ENCODE peak calls at places on chromosomes 11 and 22, in ten cellular contexts. One of them, this sample, is unnamed.

GRCh38 chr22:30763815-30764686 is 69.4 kb downstream of the OSBP2 start:
- DNase-seq in astrocyte of the cerebellum: peak; percentile 76
- DNase-seq in neural crest cell: peak; percentile 51
- DNase-seq in stomach: peak; percentile 52
- DNase-seq in Peyer's patch: peak; percentile 69
- DNase-seq in tibial nerve: no peak
- DNase-seq in endothelial cell: peak; percentile 63
- DNase-seq in mammary epithelial cell: peak; percentile 83
- DNase-seq in HFFc6: peak; percentile 73
- DNase-seq in A549: peak; percentile 59
- DNase-seq in this sample: peak; percentile 79

GRCh38 chr11:105968021-105968697 is 53.9 kb downstream of the MSANTD4 start:
- DNase-seq in Peyer's patch: no peak
- DNase-seq in endothelial cell: no peak
- DNase-seq in A549: no peak
- DNase-seq in tibial nerve: no peak
- DNase-seq in mammary epithelial cell: peak; percentile 72
- DNase-seq in HFFc6: no peak
- DNase-seq in astrocyte of the cerebellum: peak; percentile 13
- DNase-seq in stomach: no peak
- DNase-seq in neural crest cell: no peak
- DNase-seq in this sample: no peak

GRCh38 chr11:330307-330693 is 9.6 kb upstream of the IFITM3 start:
- DNase-seq in HFFc6: no peak
- DNase-seq in neural crest cell: no peak
- DNase-seq in tibial nerve: no peak
- DNase-seq in mammary epithelial cell: no peak
- DNase-seq in Peyer's patch: no peak
- DNase-seq in A549: no peak
- DNase-seq in astrocyte of the cerebellum: no peak
- DNase-seq in stomach: no peak
- DNase-seq in endothelial cell: no peak
- DNase-seq in this sample: no peak

GRCh38 chr11:70480711-70481110 is 82.4 kb downstream of the CTTN start:
- DNase-seq in stomach: no peak
- DNase-seq in tibial nerve: no peak
- DNase-seq in Peyer's patch: no peak
- DNase-seq in HFFc6: no peak
- DNase-seq in mammary epithelial cell: no peak
- DNase-seq in neural crest cell: no peak
- DNase-seq in astrocyte of the cerebellum: no peak
- DNase-seq in A549: no peak
- DNase-seq in endothelial cell: no peak
- DNase-seq in this sample: no peak

GRCh38 chr11:129324533-129325175 is 51.0 kb upstream of the BARX2 start:
- DNase-seq in mammary epithelial cell: no peak
- DNase-seq in A549: peak; percentile 55
- DNase-seq in stomach: peak; percentile 50
- DNase-seq in Peyer's patch: peak; percentile 66
- DNase-seq in neural crest cell: no peak
- DNase-seq in HFFc6: peak; percentile 7
- DNase-seq in astrocyte of the cerebellum: no peak
- DNase-seq in endothelial cell: no peak
- DNase-seq in tibial nerve: peak; percentile 15
- DNase-seq in this sample: no peak

GRCh38 chr11:96863520-96863919 is 473.7 kb downstream of the JRKL start:
- DNase-seq in Peyer's patch: no peak
- DNase-seq in astrocyte of the cerebellum: no peak
- DNase-seq in tibial nerve: no peak
- DNase-seq in endothelial cell: no peak
- DNase-seq in HFFc6: no peak
- DNase-seq in neural crest cell: no peak
- DNase-seq in stomach: no peak
- DNase-seq in mammary epithelial cell: no peak
- DNase-seq in A549: no peak
- DNase-seq in this sample: no peak

GRCh38 chr11:110867951-110868350 is 155.7 kb upstream of the ARHGAP20 start:
- DNase-seq in astrocyte of the cerebellum: no peak
- DNase-seq in Peyer's patch: no peak
- DNase-seq in A549: no peak
- DNase-seq in HFFc6: no peak
- DNase-seq in neural crest cell: no peak
- DNase-seq in tibial nerve: no peak
- DNase-seq in endothelial cell: no peak
- DNase-seq in mammary epithelial cell: no peak
- DNase-seq in stomach: no peak
- DNase-seq in this sample: no peak

GRCh38 chr22:30856699-30857098 is 111.9 kb downstream of the MORC2 start:
- DNase-seq in HFFc6: no peak
- DNase-seq in astrocyte of the cerebellum: no peak
- DNase-seq in Peyer's patch: no peak
- DNase-seq in stomach: no peak
- DNase-seq in endothelial cell: no peak
- DNase-seq in neural crest cell: no peak
- DNase-seq in tibial nerve: no peak
- DNase-seq in mammary epithelial cell: no peak
- DNase-seq in A549: no peak
- DNase-seq in this sample: no peak

GRCh38 chr11:120064341-120064740 is 73.6 kb downstream of the TRIM29 start:
- DNase-seq in neural crest cell: no peak
- DNase-seq in astrocyte of the cerebellum: no peak
- DNase-seq in tibial nerve: no peak
- DNase-seq in Peyer's patch: peak; percentile 9
- DNase-seq in A549: no peak
- DNase-seq in HFFc6: no peak
- DNase-seq in mammary epithelial cell: no peak
- DNase-seq in stomach: no peak
- DNase-seq in endothelial cell: no peak
- DNase-seq in this sample: no peak

GRCh38 chr11:1568451-1568911 is 3.6 kb downstream of the DUSP8 start:
- DNase-seq in stomach: no peak
- DNase-seq in mammary epithelial cell: no peak
- DNase-seq in Peyer's patch: no peak
- DNase-seq in tibial nerve: no peak
- DNase-seq in neural crest cell: no peak
- DNase-seq in A549: no peak
- DNase-seq in astrocyte of the cerebellum: no peak
- DNase-seq in HFFc6: no peak
- DNase-seq in endothelial cell: peak; percentile 14
- DNase-seq in this sample: no peak

GRCh38 chr11:34209809-34210208 is 104.4 kb downstream of the NAT10 start:
- DNase-seq in astrocyte of the cerebellum: no peak
- DNase-seq in neural crest cell: no peak
- DNase-seq in endothelial cell: no peak
- DNase-seq in HFFc6: no peak
- DNase-seq in stomach: no peak
- DNase-seq in A549: no peak
- DNase-seq in mammary epithelial cell: no peak
- DNase-seq in tibial nerve: no peak
- DNase-seq in Peyer's patch: no peak
- DNase-seq in this sample: no peak

GRCh38 chr11:110971110-110971509 is 258.9 kb upstream of the ARHGAP20 start:
- DNase-seq in tibial nerve: no peak
- DNase-seq in neural crest cell: no peak
- DNase-seq in astrocyte of the cerebellum: peak; percentile 38
- DNase-seq in endothelial cell: no peak
- DNase-seq in A549: no peak
- DNase-seq in Peyer's patch: no peak
- DNase-seq in mammary epithelial cell: peak; percentile 82
- DNase-seq in stomach: no peak
- DNase-seq in HFFc6: peak; percentile 79
- DNase-seq in this sample: no peak

GRCh38 chr11:122661182-122661945 is 5.8 kb downstream of the UBASH3B start:
- DNase-seq in mammary epithelial cell: peak; percentile 94
- DNase-seq in Peyer's patch: no peak
- DNase-seq in endothelial cell: no peak
- DNase-seq in neural crest cell: no peak
- DNase-seq in A549: no peak
- DNase-seq in HFFc6: peak; percentile 93
- DNase-seq in astrocyte of the cerebellum: peak; percentile 80
- DNase-seq in tibial nerve: no peak
- DNase-seq in stomach: no peak
- DNase-seq in this sample: no peak

GRCh38 chr22:30290679-30291333 is 1.5 kb upstream of the CASTOR1 start:
- DNase-seq in tibial nerve: peak; percentile 90
- DNase-seq in mammary epithelial cell: peak; percentile 77
- DNase-seq in HFFc6: peak; percentile 36
- DNase-seq in neural crest cell: no peak
- DNase-seq in stomach: peak; percentile 91
- DNase-seq in endothelial cell: peak; percentile 52
- DNase-seq in A549: no peak
- DNase-seq in Peyer's patch: peak; percentile 79
- DNase-seq in astrocyte of the cerebellum: no peak
- DNase-seq in this sample: no peak

DNA sequence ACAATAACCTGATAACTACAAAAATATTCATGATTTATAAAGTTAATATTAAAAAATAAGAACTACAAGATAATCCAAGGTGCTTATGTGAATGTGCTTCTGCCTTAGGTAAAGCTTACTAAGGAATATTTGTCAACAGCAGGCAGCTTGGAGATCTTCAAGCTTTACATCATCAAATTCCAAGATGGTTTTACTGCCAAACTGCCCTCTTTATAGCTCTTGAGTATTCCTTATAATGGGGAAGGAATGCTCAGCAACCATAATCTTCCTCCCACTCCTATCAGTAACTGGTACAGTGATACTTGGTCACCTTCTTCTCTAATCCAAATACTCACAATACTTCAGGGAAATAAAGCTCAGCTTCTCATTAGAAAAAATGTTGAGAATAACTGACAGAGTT is 30.1 kb downstream of the SBF2 start:
- DNase-seq in Peyer's patch: no peak
- DNase-seq in neural crest cell: no peak
- DNase-seq in HFFc6: peak; percentile 59
- DNase-seq in tibial nerve: no peak
- DNase-seq in stomach: no peak
- DNase-seq in A549: no peak
- DNase-seq in mammary epithelial cell: peak; percentile 16
- DNase-seq in astrocyte of the cerebellum: peak; percentile 18
- DNase-seq in endothelial cell: no peak
- DNase-seq in this sample: no peak
- TF ChIP-seq CTCF in Peyer's patch: no peak
- TF ChIP-seq CTCF in neural crest cell: no peak
- TF ChIP-seq CTCF in HFFc6: no peak
- TF ChIP-seq CTCF in tibial nerve: no peak
- TF ChIP-seq CTCF in stomach: no peak
- TF ChIP-seq CTCF in A549: no peak
- TF ChIP-seq CTCF in mammary epithelial cell: no peak
- TF ChIP-seq CTCF in astrocyte of the cerebellum: no peak
- TF ChIP-seq CTCF in endothelial cell: no peak
- TF ChIP-seq CTCF in this sample: no peak

DNA sequence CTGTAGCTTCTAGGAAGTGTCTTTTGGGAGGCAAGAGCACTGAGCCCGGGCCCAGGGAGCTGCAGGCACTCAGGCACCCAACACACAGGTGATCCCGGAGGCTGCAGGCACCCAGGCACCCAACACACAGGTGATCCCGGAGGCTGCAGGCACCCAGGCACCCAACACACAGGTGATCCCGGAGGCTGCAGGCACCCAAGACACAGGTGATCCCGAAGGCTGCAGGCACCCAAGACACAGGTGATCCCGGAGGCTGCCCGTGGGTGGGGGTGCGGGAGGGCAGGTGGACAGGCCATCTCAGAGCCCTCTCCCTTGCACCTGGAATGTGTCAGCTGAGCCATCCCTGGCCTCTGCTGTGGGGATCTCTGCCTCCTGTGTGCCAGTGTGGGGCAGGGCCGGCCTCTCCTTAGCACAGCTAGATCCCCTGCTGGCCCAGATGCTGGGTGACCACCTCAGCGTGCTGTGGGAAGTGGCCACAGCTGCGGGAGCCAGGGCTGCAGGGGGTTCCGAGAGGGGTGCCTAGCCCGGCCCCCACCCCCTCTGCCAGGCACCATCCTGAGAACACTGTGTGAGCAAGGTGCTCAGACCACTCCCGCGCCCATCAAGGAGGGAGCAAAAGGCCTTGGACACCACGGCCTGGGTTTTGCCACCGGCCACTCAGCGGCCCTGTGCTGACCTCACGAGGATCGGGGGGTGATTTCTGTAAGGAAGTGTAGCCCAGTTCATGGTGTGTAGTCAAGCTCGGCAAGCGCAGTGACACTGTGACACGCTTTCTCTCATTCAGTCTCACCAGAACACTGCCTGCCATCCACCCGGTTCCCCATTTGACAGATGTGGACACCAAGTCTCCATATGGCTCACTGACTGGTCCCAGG is 14.2 kb downstream of the MRGPRG start:
- DNase-seq in endothelial cell: no peak
- DNase-seq in mammary epithelial cell: no peak
- DNase-seq in HFFc6: no peak
- DNase-seq in Peyer's patch: no peak
- DNase-seq in tibial nerve: no peak
- DNase-seq in astrocyte of the cerebellum: no peak
- DNase-seq in neural crest cell: no peak
- DNase-seq in stomach: no peak
- DNase-seq in A549: no peak
- DNase-seq in this sample: no peak
- TF ChIP-seq CTCF in endothelial cell: no peak
- TF ChIP-seq CTCF in mammary epithelial cell: no peak
- TF ChIP-seq CTCF in HFFc6: no peak
- TF ChIP-seq CTCF in Peyer's patch: no peak
- TF ChIP-seq CTCF in tibial nerve: no peak
- TF ChIP-seq CTCF in astrocyte of the cerebellum: no peak
- TF ChIP-seq CTCF in neural crest cell: no peak
- TF ChIP-seq CTCF in stomach: no peak
- TF ChIP-seq CTCF in A549: no peak
- TF ChIP-seq CTCF in this sample: no peak

DNA sequence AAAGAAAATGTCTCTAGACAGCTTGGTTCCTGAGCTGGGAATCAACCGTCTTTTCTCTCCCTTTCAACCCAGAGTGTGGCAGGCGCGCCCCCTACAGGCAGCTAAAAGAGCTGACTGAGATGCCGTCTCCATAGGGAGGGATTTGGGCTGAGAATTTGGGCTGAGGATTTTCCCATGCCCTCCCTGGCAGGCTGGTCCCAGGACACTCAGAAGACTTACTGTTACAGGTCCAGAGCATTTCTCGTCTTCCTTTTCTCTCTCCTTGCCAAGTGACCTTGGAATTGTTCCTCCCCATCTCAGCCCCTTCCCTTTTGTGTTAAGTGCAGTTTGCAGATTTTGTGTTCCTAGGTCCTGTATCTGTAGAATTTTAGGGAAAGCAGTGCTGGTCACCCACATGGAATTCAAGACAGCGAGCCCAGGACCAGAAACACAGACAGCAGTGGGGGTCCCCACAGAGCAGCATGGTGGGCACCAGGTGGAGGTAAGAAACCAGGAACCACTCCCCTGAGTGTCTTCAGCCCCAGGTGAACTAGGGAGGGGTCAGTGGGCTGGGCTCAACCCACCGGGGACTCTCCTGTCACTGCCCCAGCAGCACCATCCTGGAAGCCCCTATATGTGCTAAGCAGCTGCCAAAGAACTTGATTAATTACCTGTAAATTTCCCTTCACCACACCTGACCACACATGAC is 9.9 kb upstream of the IGLL5 start:
- DNase-seq in HFFc6: peak; percentile 48
- DNase-seq in endothelial cell: peak; percentile 85
- DNase-seq in stomach: peak; percentile 53
- DNase-seq in tibial nerve: peak; percentile 36
- DNase-seq in neural crest cell: peak; percentile 80
- DNase-seq in astrocyte of the cerebellum: no peak
- DNase-seq in mammary epithelial cell: peak; percentile 17
- DNase-seq in Peyer's patch: peak; percentile 85
- DNase-seq in A549: peak; percentile 51
- DNase-seq in this sample: peak; percentile 57
- TF ChIP-seq CTCF in HFFc6: peak; percentile 86
- TF ChIP-seq CTCF in endothelial cell: peak; percentile 83
- TF ChIP-seq CTCF in stomach: peak; percentile 47
- TF ChIP-seq CTCF in tibial nerve: peak; percentile 57
- TF ChIP-seq CTCF in neural crest cell: peak; percentile 78
- TF ChIP-seq CTCF in astrocyte of the cerebellum: peak; percentile 66
- TF ChIP-seq CTCF in mammary epithelial cell: peak; percentile 83
- TF ChIP-seq CTCF in Peyer's patch: peak; percentile 73
- TF ChIP-seq CTCF in A549: peak; percentile 50
- TF ChIP-seq CTCF in this sample: peak; percentile 78

GRCh38 chr22:24154826-24155225 is 26.5 kb upstream of the SUSD2 start:
- DNase-seq in tibial nerve: no peak
- DNase-seq in astrocyte of the cerebellum: no peak
- DNase-seq in mammary epithelial cell: no peak
- DNase-seq in endothelial cell: no peak
- DNase-seq in neural crest cell: no peak
- DNase-seq in stomach: no peak
- DNase-seq in Peyer's patch: no peak
- DNase-seq in HFFc6: no peak
- DNase-seq in A549: no peak
- DNase-seq in this sample: no peak
- TF ChIP-seq CTCF in tibial nerve: no peak
- TF ChIP-seq CTCF in astrocyte of the cerebellum: no peak
- TF ChIP-seq CTCF in mammary epithelial cell: no peak
- TF ChIP-seq CTCF in endothelial cell: no peak
- TF ChIP-seq CTCF in neural crest cell: no peak
- TF ChIP-seq CTCF in stomach: no peak
- TF ChIP-seq CTCF in Peyer's patch: no peak
- TF ChIP-seq CTCF in HFFc6: no peak
- TF ChIP-seq CTCF in A549: no peak
- TF ChIP-seq CTCF in this sample: no peak

This sample was measured in GM13976.